ENCODE peak calls at places on chromosomes 6 and 20, in five cellular contexts. One of them, this sample, is unnamed.

GRCh38 chr6:138115877-138116660 is 8.8 kb upstream of the PERP start:
- DNase-seq in fibroblast of lung: peak
- DNase-seq in RWPE1: peak
- DNase-seq in choroid plexus epithelial cell: peak
- DNase-seq in Panc1: no peak
- DNase-seq in this sample: no peak

GRCh38 chr20:1711826-1712601 is 54.4 kb upstream of the SIRPG start:
- DNase-seq in fibroblast of lung: no peak
- DNase-seq in RWPE1: no peak
- DNase-seq in choroid plexus epithelial cell: no peak
- DNase-seq in Panc1: no peak
- DNase-seq in this sample: no peak

GRCh38 chr6:157764346-157765068 is 58.5 kb upstream of the SNX9 start:
- DNase-seq in fibroblast of lung: peak
- DNase-seq in RWPE1: peak
- DNase-seq in choroid plexus epithelial cell: peak
- DNase-seq in Panc1: peak
- DNase-seq in this sample: no peak

GRCh38 chr6:33316603-33317417 is 734 bp downstream of the ZBTB22 start:
- DNase-seq in fibroblast of lung: no peak
- DNase-seq in RWPE1: no peak
- DNase-seq in choroid plexus epithelial cell: no peak
- DNase-seq in Panc1: no peak
- DNase-seq in this sample: no peak

GRCh38 chr20:56816349-56816748 is 187.2 kb downstream of the TFAP2C start:
- DNase-seq in fibroblast of lung: no peak
- DNase-seq in RWPE1: no peak
- DNase-seq in choroid plexus epithelial cell: no peak
- DNase-seq in Panc1: no peak
- DNase-seq in this sample: no peak

GRCh38 chr6:54778731-54779130 is 67.8 kb upstream of the FAM83B start:
- DNase-seq in fibroblast of lung: no peak
- DNase-seq in RWPE1: no peak
- DNase-seq in choroid plexus epithelial cell: no peak
- DNase-seq in Panc1: no peak
- DNase-seq in this sample: no peak

GRCh38 chr20:14561733-14562132 is 224.3 kb upstream of the FLRT3 start:
- DNase-seq in fibroblast of lung: peak
- DNase-seq in RWPE1: no peak
- DNase-seq in choroid plexus epithelial cell: peak
- DNase-seq in Panc1: no peak
- DNase-seq in this sample: no peak

GRCh38 chr6:33207569-33208088 is 671 bp upstream of the RING1 start:
- DNase-seq in fibroblast of lung: peak
- DNase-seq in RWPE1: peak
- DNase-seq in choroid plexus epithelial cell: peak
- DNase-seq in Panc1: no peak
- DNase-seq in this sample: no peak

GRCh38 chr6:71333700-71334099 is 45.1 kb downstream of the OGFRL1 start:
- DNase-seq in fibroblast of lung: peak
- DNase-seq in RWPE1: peak
- DNase-seq in choroid plexus epithelial cell: peak
- DNase-seq in Panc1: peak
- DNase-seq in this sample: no peak

GRCh38 chr6:18388942-18389341 is 1.8 kb downstream of the RNF144B start:
- DNase-seq in fibroblast of lung: peak
- DNase-seq in RWPE1: peak
- DNase-seq in choroid plexus epithelial cell: peak
- DNase-seq in Panc1: peak
- DNase-seq in this sample: no peak

GRCh38 chr6:167948716-167949115 is 48.8 kb upstream of the KIF25 start:
- DNase-seq in fibroblast of lung: no peak
- DNase-seq in RWPE1: no peak
- DNase-seq in choroid plexus epithelial cell: peak
- DNase-seq in Panc1: no peak
- DNase-seq in this sample: no peak

GRCh38 chr20:9978395-9979004 is 56.3 kb upstream of the ANKEF1 start:
- DNase-seq in fibroblast of lung: peak
- DNase-seq in RWPE1: peak
- DNase-seq in choroid plexus epithelial cell: peak
- DNase-seq in Panc1: peak
- DNase-seq in this sample: no peak

GRCh38 chr6:35719830-35720733 is 16.8 kb upstream of the ARMC12 start:
- DNase-seq in fibroblast of lung: peak
- DNase-seq in RWPE1: no peak
- DNase-seq in choroid plexus epithelial cell: peak
- DNase-seq in Panc1: no peak
- DNase-seq in this sample: no peak

GRCh38 chr20:60869032-60869550 is 383.0 kb upstream of the CDH4 start:
- DNase-seq in fibroblast of lung: no peak
- DNase-seq in RWPE1: no peak
- DNase-seq in choroid plexus epithelial cell: no peak
- DNase-seq in Panc1: no peak
- DNase-seq in this sample: no peak

GRCh38 chr6:116580198-116580597 is 8.9 kb downstream of the RWDD1 start:
- DNase-seq in fibroblast of lung: peak
- DNase-seq in RWPE1: no peak
- DNase-seq in choroid plexus epithelial cell: peak
- DNase-seq in Panc1: no peak
- DNase-seq in this sample: no peak

GRCh38 chr20:22106308-22106938 is 401.0 kb downstream of the PAX1 start:
- DNase-seq in fibroblast of lung: no peak
- DNase-seq in RWPE1: peak
- DNase-seq in choroid plexus epithelial cell: peak
- DNase-seq in Panc1: peak
- DNase-seq in this sample: no peak

GRCh38 chr6:82111114-82111513 is 136.4 kb downstream of the IBTK start:
- DNase-seq in fibroblast of lung: no peak
- DNase-seq in RWPE1: no peak
- DNase-seq in choroid plexus epithelial cell: no peak
- DNase-seq in Panc1: no peak
- DNase-seq in this sample: no peak

GRCh38 chr6:167552961-167553360 is 228.1 kb downstream of the TTLL2 start:
- DNase-seq in fibroblast of lung: no peak
- DNase-seq in RWPE1: no peak
- DNase-seq in choroid plexus epithelial cell: no peak
- DNase-seq in Panc1: no peak
- DNase-seq in this sample: no peak

GRCh38 chr6:14885471-14885987 is 360.3 kb upstream of the JARID2 start:
- DNase-seq in fibroblast of lung: peak
- DNase-seq in RWPE1: no peak
- DNase-seq in choroid plexus epithelial cell: no peak
- DNase-seq in Panc1: no peak
- DNase-seq in this sample: no peak

GRCh38 chr6:138032571-138032970 is 74.6 kb downstream of the PERP start:
- DNase-seq in fibroblast of lung: no peak
- DNase-seq in RWPE1: no peak
- DNase-seq in choroid plexus epithelial cell: no peak
- DNase-seq in Panc1: no peak
- DNase-seq in this sample: no peak

GRCh38 chr6:37145443-37145842 is 24.5 kb upstream of the PIM1 start:
- DNase-seq in fibroblast of lung: no peak
- DNase-seq in RWPE1: no peak
- DNase-seq in choroid plexus epithelial cell: no peak
- DNase-seq in Panc1: no peak
- DNase-seq in this sample: no peak

GRCh38 chr6:2081155-2082138 is 164.0 kb downstream of the GMDS start:
- DNase-seq in fibroblast of lung: peak
- DNase-seq in RWPE1: no peak
- DNase-seq in choroid plexus epithelial cell: no peak
- DNase-seq in Panc1: no peak
- DNase-seq in this sample: no peak

GRCh38 chr20:47318596-47319516 is 37.6 kb downstream of the ZMYND8 start:
- DNase-seq in fibroblast of lung: peak
- DNase-seq in RWPE1: peak
- DNase-seq in choroid plexus epithelial cell: no peak
- DNase-seq in Panc1: no peak
- DNase-seq in this sample: no peak

GRCh38 chr6:36731622-36732310 is 34.1 kb downstream of the RAB44 start:
- DNase-seq in fibroblast of lung: no peak
- DNase-seq in RWPE1: no peak
- DNase-seq in choroid plexus epithelial cell: no peak
- DNase-seq in Panc1: no peak
- DNase-seq in this sample: peak

GRCh38 chr6:156880913-156881312 is 103.7 kb downstream of the ARID1B start:
- DNase-seq in fibroblast of lung: no peak
- DNase-seq in RWPE1: no peak
- DNase-seq in choroid plexus epithelial cell: no peak
- DNase-seq in Panc1: no peak
- DNase-seq in this sample: no peak

GRCh38 chr20:436476-436875 is 25.9 kb downstream of the TBC1D20 start:
- DNase-seq in fibroblast of lung: no peak
- DNase-seq in RWPE1: no peak
- DNase-seq in choroid plexus epithelial cell: no peak
- DNase-seq in Panc1: no peak
- DNase-seq in this sample: no peak

DNA sequence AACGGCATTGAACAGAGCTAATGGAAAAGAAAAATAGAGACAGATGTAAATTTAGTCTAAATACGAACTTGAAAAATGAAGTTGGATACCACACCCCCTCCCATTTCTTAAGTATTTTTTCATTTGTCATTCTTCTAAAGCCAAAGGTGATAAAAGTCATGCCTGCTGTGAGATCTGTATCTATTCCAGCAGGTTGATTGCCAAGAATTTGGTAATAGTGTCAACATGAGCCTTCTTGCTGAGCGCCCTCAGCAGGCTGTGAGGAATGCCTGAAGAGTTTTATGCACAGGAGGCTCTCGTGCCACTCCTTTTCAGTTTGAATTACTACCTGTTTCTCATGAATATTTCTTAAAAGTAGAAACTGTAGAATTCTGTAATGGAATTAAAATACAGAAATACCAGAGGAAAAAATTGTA is 165.4 kb downstream of the QKI start:
- DNase-seq in fibroblast of lung: peak
- DNase-seq in RWPE1: no peak
- DNase-seq in choroid plexus epithelial cell: peak
- DNase-seq in Panc1: no peak
- DNase-seq in this sample: no peak
- TF ChIP-seq CTCF in fibroblast of lung: no peak
- TF ChIP-seq CTCF in RWPE1: peak
- TF ChIP-seq CTCF in choroid plexus epithelial cell: peak
- TF ChIP-seq CTCF in Panc1: peak
- TF ChIP-seq CTCF in this sample: no peak

DNA sequence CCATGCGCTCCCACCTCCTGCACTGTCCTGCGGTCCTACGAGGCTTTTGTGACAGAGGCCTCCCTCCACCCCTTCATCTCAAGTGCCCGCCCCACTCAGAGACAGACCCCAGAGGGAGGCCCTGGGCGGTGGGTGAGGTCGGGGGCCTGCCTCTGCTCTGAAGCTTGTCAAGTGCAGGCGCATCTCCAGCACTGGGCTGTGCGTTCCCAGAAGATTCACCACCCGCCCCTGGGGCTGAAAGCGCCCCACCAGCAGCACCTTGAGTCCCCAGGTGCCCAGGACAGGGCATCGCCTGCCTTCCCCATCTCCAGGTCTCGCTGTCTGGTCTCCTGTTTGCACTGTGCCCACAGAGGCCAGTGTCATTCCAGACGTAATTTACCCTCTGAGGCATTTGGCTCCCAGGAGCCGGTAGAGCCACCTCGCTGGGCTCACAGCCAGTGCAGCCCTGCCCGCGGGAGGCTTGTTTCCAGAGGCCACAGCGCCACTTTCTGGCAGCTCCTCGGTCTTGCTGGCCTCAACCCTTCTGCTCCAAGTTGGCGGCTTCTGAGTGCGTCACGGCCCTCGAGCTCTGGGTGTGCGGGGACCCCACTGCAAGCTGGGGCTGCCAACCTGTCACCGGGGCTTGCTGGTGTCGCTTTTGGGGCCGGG is 191.1 kb downstream of the TAF4 start:
- DNase-seq in fibroblast of lung: peak
- DNase-seq in RWPE1: peak
- DNase-seq in choroid plexus epithelial cell: peak
- DNase-seq in Panc1: no peak
- DNase-seq in this sample: no peak
- TF ChIP-seq CTCF in fibroblast of lung: no peak
- TF ChIP-seq CTCF in RWPE1: peak
- TF ChIP-seq CTCF in choroid plexus epithelial cell: peak
- TF ChIP-seq CTCF in Panc1: no peak
- TF ChIP-seq CTCF in this sample: peak

GRCh38 chr6:83215131-83216047 is 22.2 kb downstream of the RWDD2A start:
- DNase-seq in fibroblast of lung: peak
- DNase-seq in RWPE1: peak
- DNase-seq in choroid plexus epithelial cell: peak
- DNase-seq in Panc1: no peak
- DNase-seq in this sample: no peak
- TF ChIP-seq CTCF in fibroblast of lung: peak
- TF ChIP-seq CTCF in RWPE1: peak
- TF ChIP-seq CTCF in choroid plexus epithelial cell: peak
- TF ChIP-seq CTCF in Panc1: peak
- TF ChIP-seq CTCF in this sample: peak

GRCh38 chr6:148059869-148060268 is 282.8 kb upstream of the SASH1 start:
- DNase-seq in fibroblast of lung: no peak
- DNase-seq in RWPE1: no peak
- DNase-seq in choroid plexus epithelial cell: no peak
- DNase-seq in Panc1: no peak
- DNase-seq in this sample: no peak
- TF ChIP-seq CTCF in fibroblast of lung: no peak
- TF ChIP-seq CTCF in RWPE1: no peak
- TF ChIP-seq CTCF in choroid plexus epithelial cell: no peak
- TF ChIP-seq CTCF in Panc1: no peak
- TF ChIP-seq CTCF in this sample: no peak

This sample was measured in chondrocyte.